ENCODE peak calls at places on chromosomes 5 and 9, in four cellular contexts. One of them, this sample, is unnamed.

GRCh38 chr5:89480406-89481007 is 597.5 kb upstream of the MEF2C start:
- DNase-seq in K562: no peak
- DNase-seq in GM12891: no peak
- DNase-seq in GM12878: no peak
- DNase-seq in this sample: no peak

GRCh38 chr9:131656356-131657030 is 83.4 kb downstream of the RAPGEF1 start:
- DNase-seq in K562: no peak
- DNase-seq in GM12878: peak; percentile 87
- DNase-seq in GM12891: no peak
- DNase-seq in this sample: peak; percentile 99

GRCh38 chr9:78397045-78397843 is 100.3 kb downstream of the PSAT1 start:
- DNase-seq in K562: no peak
- DNase-seq in GM12878: no peak
- DNase-seq in GM12891: no peak
- DNase-seq in this sample: no peak

GRCh38 chr5:44845777-44846176 is 37.0 kb downstream of the MRPS30 start:
- DNase-seq in K562: no peak
- DNase-seq in GM12891: no peak
- DNase-seq in GM12878: no peak
- DNase-seq in this sample: no peak

GRCh38 chr5:7816535-7816901 is 34.4 kb downstream of the CFAP90 start:
- DNase-seq in GM12891: no peak
- DNase-seq in K562: no peak
- DNase-seq in GM12878: no peak
- DNase-seq in this sample: no peak

GRCh38 chr9:83651558-83651957 is 28.6 kb downstream of the IDNK start:
- DNase-seq in K562: no peak
- DNase-seq in GM12891: no peak
- DNase-seq in GM12878: no peak
- DNase-seq in this sample: peak; percentile 20

GRCh38 chr5:66807743-66808142 is 211.6 kb downstream of the MAST4 start:
- DNase-seq in K562: no peak
- DNase-seq in GM12891: no peak
- DNase-seq in GM12878: no peak
- DNase-seq in this sample: no peak

GRCh38 chr5:14263700-14264099 is 120.6 kb downstream of the TRIO start:
- DNase-seq in K562: no peak
- DNase-seq in GM12891: no peak
- DNase-seq in GM12878: no peak
- DNase-seq in this sample: no peak

GRCh38 chr5:59123595-59124561 is 541.0 kb downstream of the RAB3C start:
- DNase-seq in GM12878: peak; percentile 52
- DNase-seq in K562: no peak
- DNase-seq in GM12891: no peak
- DNase-seq in this sample: no peak

GRCh38 chr9:32665101-32665500 is 29.6 kb upstream of the TAF1L start:
- DNase-seq in GM12891: no peak
- DNase-seq in GM12878: no peak
- DNase-seq in K562: no peak
- DNase-seq in this sample: no peak

GRCh38 chr5:123950701-123951100 is 438.7 kb downstream of the CSNK1G3 start:
- DNase-seq in K562: no peak
- DNase-seq in GM12891: no peak
- DNase-seq in GM12878: no peak
- DNase-seq in this sample: no peak

GRCh38 chr5:150117945-150118560 is 31.7 kb upstream of the CSF1R start:
- DNase-seq in K562: no peak
- DNase-seq in GM12891: no peak
- DNase-seq in GM12878: no peak
- DNase-seq in this sample: no peak

GRCh38 chr5:59038169-59039002 is 455.5 kb downstream of the RAB3C start:
- DNase-seq in GM12891: no peak
- DNase-seq in K562: no peak
- DNase-seq in GM12878: no peak
- DNase-seq in this sample: peak; percentile 9

GRCh38 chr5:138148811-138149210 is 9.6 kb upstream of the NME5 start:
- DNase-seq in K562: peak; percentile 28
- DNase-seq in GM12891: no peak
- DNase-seq in GM12878: no peak
- DNase-seq in this sample: no peak

GRCh38 chr9:7534211-7534935 is 265.2 kb downstream of the DMAC1 start:
- DNase-seq in GM12891: no peak
- DNase-seq in K562: no peak
- DNase-seq in GM12878: no peak
- DNase-seq in this sample: no peak

GRCh38 chr5:154197801-154198461 is 7.4 kb downstream of the GALNT10 start:
- DNase-seq in K562: peak; percentile 46
- DNase-seq in GM12891: no peak
- DNase-seq in GM12878: peak; percentile 53
- DNase-seq in this sample: no peak

GRCh38 chr5:143506881-143507552 is 103.5 kb upstream of the NR3C1 start:
- DNase-seq in GM12878: no peak
- DNase-seq in K562: no peak
- DNase-seq in GM12891: no peak
- DNase-seq in this sample: no peak

GRCh38 chr5:114346171-114346570 is 15.7 kb upstream of the KCNN2 start:
- DNase-seq in K562: no peak
- DNase-seq in GM12891: no peak
- DNase-seq in GM12878: no peak
- DNase-seq in this sample: no peak

GRCh38 chr5:120927923-120928322 is 463.8 kb downstream of the PRR16 start:
- DNase-seq in GM12891: no peak
- DNase-seq in K562: no peak
- DNase-seq in GM12878: no peak
- DNase-seq in this sample: no peak

GRCh38 chr5:129392681-129393080 is 67.4 kb upstream of the ADAMTS19 start:
- DNase-seq in K562: no peak
- DNase-seq in GM12891: no peak
- DNase-seq in GM12878: no peak
- DNase-seq in this sample: no peak

GRCh38 chr9:73056245-73056644 is 95.4 kb upstream of the ANXA1 start:
- DNase-seq in GM12891: no peak
- DNase-seq in K562: no peak
- DNase-seq in GM12878: no peak
- DNase-seq in this sample: no peak

GRCh38 chr5:37501152-37501551 is 122.0 kb downstream of the WDR70 start:
- DNase-seq in K562: no peak
- DNase-seq in GM12891: no peak
- DNase-seq in GM12878: no peak
- DNase-seq in this sample: no peak

GRCh38 chr9:4066120-4066519 is 233.7 kb downstream of the GLIS3 start:
- DNase-seq in GM12891: no peak
- DNase-seq in K562: no peak
- DNase-seq in GM12878: no peak
- DNase-seq in this sample: no peak

GRCh38 chr9:107397076-107398049 is 92.2 kb downstream of the KLF4 start:
- DNase-seq in K562: no peak
- DNase-seq in GM12891: no peak
- DNase-seq in GM12878: no peak
- DNase-seq in this sample: no peak

GRCh38 chr5:76546497-76547102 is 76.6 kb downstream of the F2RL2 start:
- DNase-seq in K562: no peak
- DNase-seq in GM12878: peak; percentile 51
- DNase-seq in GM12891: no peak
- DNase-seq in this sample: no peak

GRCh38 chr5:92401492-92401891 is 1018.4 kb upstream of the ARRDC3 start:
- DNase-seq in K562: no peak
- DNase-seq in GM12878: no peak
- DNase-seq in GM12891: no peak
- DNase-seq in this sample: no peak

GRCh38 chr5:108529381-108529780 is 147.5 kb upstream of the FBXL17 start:
- DNase-seq in GM12878: no peak
- DNase-seq in GM12891: no peak
- DNase-seq in K562: no peak
- DNase-seq in this sample: no peak

GRCh38 chr5:173093597-173093996 is 37.4 kb downstream of the CREBRF start:
- DNase-seq in GM12891: no peak
- DNase-seq in K562: no peak
- DNase-seq in GM12878: no peak
- DNase-seq in this sample: no peak

GRCh38 chr5:170758481-170758880 is 25.0 kb upstream of the GABRP start:
- DNase-seq in GM12891: no peak
- DNase-seq in K562: no peak
- DNase-seq in GM12878: no peak
- DNase-seq in this sample: no peak

GRCh38 chr5:105506692-105507277 is 1944.2 kb upstream of the NUDT12 start:
- DNase-seq in K562: peak; percentile 24
- DNase-seq in GM12878: no peak
- DNase-seq in GM12891: no peak
- DNase-seq in this sample: no peak

GRCh38 chr9:123929177-123929869 is 603 bp downstream of the DENND1A start:
- DNase-seq in GM12891: no peak
- DNase-seq in K562: peak; percentile 49
- DNase-seq in GM12878: no peak
- DNase-seq in this sample: no peak

GRCh38 chr9:4657426-4658159 is 4.5 kb upstream of the PLPP6 start:
- DNase-seq in K562: no peak
- DNase-seq in GM12878: no peak
- DNase-seq in GM12891: no peak
- DNase-seq in this sample: no peak

GRCh38 chr5:172749881-172750608 is 20.9 kb downstream of the DUSP1 start:
- DNase-seq in GM12891: no peak
- DNase-seq in K562: no peak
- DNase-seq in GM12878: no peak
- DNase-seq in this sample: no peak

GRCh38 chr9:84940294-84940693 is 270.8 kb downstream of the NTRK2 start:
- DNase-seq in GM12878: no peak
- DNase-seq in K562: no peak
- DNase-seq in GM12891: no peak
- DNase-seq in this sample: no peak

DNA sequence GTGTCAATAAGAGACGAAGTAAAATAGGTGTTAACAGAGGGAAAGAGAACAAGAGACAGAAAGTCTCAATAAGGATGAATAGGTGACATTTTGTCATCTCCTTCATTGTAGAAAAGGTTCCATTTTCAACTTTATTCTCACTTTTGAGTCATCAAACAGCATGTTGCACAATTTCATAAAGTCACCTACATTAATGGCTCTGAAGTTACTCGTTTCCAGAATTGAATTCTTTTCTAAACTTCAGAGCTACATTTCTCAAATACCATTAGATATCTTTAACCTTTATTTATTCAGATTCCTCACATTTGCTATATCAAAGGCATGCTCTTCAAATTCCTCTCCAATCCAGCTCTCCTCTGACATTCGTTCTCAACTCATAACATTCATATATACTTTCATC is 13.1 kb downstream of the ADAMTS6 start:
- DNase-seq in GM12891: no peak
- DNase-seq in GM12878: no peak
- DNase-seq in K562: no peak
- DNase-seq in this sample: no peak
- TF ChIP-seq SPI1 in GM12891: no peak
- TF ChIP-seq SPI1 in GM12878: no peak
- TF ChIP-seq SPI1 in K562: no peak
- TF ChIP-seq SPI1 in this sample: no peak

GRCh38 chr5:179354305-179354882 is 9.1 kb upstream of the ADAMTS2 start:
- DNase-seq in GM12891: no peak
- DNase-seq in K562: no peak
- DNase-seq in GM12878: no peak
- DNase-seq in this sample: no peak
- TF ChIP-seq SPI1 in GM12891: no peak
- TF ChIP-seq SPI1 in K562: no peak
- TF ChIP-seq SPI1 in GM12878: no peak
- TF ChIP-seq SPI1 in this sample: no peak

DNA sequence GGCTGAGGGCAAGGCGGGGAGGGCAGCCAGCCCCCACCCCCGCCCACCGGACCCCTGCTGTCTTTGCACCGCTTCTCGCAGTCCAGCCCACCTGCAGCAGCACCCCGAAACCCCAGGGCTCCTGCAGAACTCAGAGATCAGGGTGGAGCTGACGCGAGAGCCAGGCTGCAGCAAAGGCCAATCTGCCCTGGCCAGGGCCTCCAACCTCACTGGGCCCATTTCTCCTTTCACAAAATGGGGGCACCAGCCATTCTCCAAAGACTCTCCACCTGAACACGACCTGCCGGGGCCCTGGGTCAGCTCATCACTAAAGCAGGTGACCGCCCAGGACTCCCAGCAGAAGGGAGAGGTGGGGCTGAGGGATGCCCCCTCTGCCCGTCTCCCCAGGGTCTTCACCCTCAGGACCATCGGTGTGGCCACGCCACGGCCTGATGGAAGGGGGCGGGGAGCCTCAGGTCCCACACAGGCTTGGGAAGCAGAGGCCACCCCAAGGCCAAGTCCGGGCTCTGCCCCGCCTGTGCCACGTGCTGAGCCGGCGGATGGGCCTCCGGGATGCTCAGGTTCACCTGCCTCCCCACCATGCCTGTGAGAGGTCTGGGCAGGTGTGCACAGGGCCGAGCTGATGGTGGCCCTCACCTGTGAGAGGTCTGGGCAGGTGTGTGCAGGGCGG is 13.1 kb downstream of the NACC2 start:
- DNase-seq in K562: no peak
- DNase-seq in GM12878: no peak
- DNase-seq in GM12891: no peak
- DNase-seq in this sample: no peak
- TF ChIP-seq SPI1 in K562: no peak
- TF ChIP-seq SPI1 in GM12878: no peak
- TF ChIP-seq SPI1 in GM12891: no peak
- TF ChIP-seq SPI1 in this sample: no peak

DNA sequence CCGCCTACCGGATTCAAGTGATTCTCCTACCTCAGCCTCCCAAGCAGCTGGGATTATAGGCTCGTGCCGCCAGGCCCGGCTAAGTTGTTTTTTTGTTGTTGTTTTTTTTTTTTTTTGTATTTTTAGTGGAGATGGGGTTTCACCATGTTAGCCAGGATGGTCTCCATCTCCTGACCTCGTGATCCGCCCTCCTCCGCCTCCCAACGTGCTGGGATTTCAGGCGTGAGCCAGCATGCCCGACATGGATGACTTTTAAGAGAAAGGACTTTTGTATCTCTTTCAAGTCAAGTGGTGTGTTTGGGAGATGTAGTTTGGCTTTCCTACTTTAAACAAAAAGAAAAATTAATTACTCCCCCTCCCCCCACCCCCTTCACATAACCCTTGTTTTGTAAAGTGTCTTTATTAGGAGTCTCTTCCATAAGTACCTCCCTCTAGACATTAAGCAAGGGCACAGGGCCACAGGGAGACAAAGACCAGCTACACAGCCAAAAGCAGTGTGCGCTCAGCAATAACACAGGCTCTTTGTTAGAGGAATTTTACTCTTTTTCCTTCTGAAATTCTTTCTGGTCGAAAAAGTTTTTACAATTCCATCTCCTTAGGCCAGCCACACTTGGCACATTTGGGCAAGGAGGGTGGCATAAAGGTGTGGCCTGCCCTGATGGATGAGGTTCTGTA is 31.2 kb downstream of the JAKMIP2 start:
- DNase-seq in GM12878: no peak
- DNase-seq in K562: no peak
- DNase-seq in GM12891: no peak
- DNase-seq in this sample: no peak
- TF ChIP-seq SPI1 in GM12878: no peak
- TF ChIP-seq SPI1 in K562: no peak
- TF ChIP-seq SPI1 in GM12891: no peak
- TF ChIP-seq SPI1 in this sample: no peak